ENCODE peak calls at places on chromosomes 13 and 19, in four cellular contexts. I is fibroblast of mammary gland, W is activated gamma-delta T cell, H is HT-29. K is an unnamed sample.
A peak's percentile ranks its signal among the peaks of the same experiment; 100 is the strongest.

GRCh38 chr13:75705395-75705794 is 69.3 kb downstream of the LMO7 start:
- DNase-seq in I (peak; percentile 92), W (no peak), H (peak; percentile 82), K (peak; percentile 15)

GRCh38 chr19:2974342-2974932 is 2.9 kb upstream of the TLE6 start:
- DNase-seq in I (peak; percentile 36), W (no peak), H (no peak), K (no peak)

GRCh38 chr13:57877596-57877995 is 246.1 kb downstream of the PCDH17 start:
- DNase-seq in I (no peak), W (no peak), H (no peak), K (no peak)

GRCh38 chr19:50402544-50403301 is 16.0 kb upstream of the SPIB start:
- DNase-seq in I (no peak), W (no peak), H (no peak), K (no peak)

GRCh38 chr13:98622926-98623325 is 46.0 kb upstream of the STK24 start:
- DNase-seq in I (no peak), W (no peak), H (no peak), K (no peak)

GRCh38 chr13:43316997-43317396 is 293.6 kb downstream of the DNAJC15 start:
- DNase-seq in I (peak; percentile 68), W (no peak), H (no peak), K (no peak)

GRCh38 chr19:5091576-5092215 is 122.8 kb downstream of the KDM4B start:
- DNase-seq in I (peak; percentile 20), W (no peak), H (no peak), K (no peak)

GRCh38 chr19:52897149-52897935 is at the start of gene ZNF320:
- DNase-seq in I (peak; percentile 91), W (peak; percentile 71), H (peak; percentile 99), K (peak; percentile 90)

GRCh38 chr19:1392939-1393530 is 8.3 kb downstream of the GAMT start:
- DNase-seq in I (no peak), W (no peak), H (no peak), K (no peak)

GRCh38 chr13:91398413-91399188 is at the start of gene GPC5:
- DNase-seq in I (peak; percentile 43), W (peak; percentile 72), H (peak; percentile 55), K (peak; percentile 50)

GRCh38 chr13:77521595-77522367 is 13.7 kb upstream of the SCEL start:
- DNase-seq in I (peak; percentile 37), W (no peak), H (peak; percentile 86), K (peak; percentile 33)

GRCh38 chr19:48925240-48925843 is 8.2 kb upstream of the DHDH start:
- DNase-seq in I (peak; percentile 94), W (no peak), H (no peak), K (peak; percentile 84)

GRCh38 chr13:113658836-113659235 is 838 bp upstream of the ATP4B start:
- DNase-seq in I (no peak), W (no peak), H (no peak), K (no peak)

GRCh38 chr19:16952046-16952445 is 63.2 kb downstream of the F2RL3 start:
- DNase-seq in I (no peak), W (no peak), H (no peak), K (no peak)

GRCh38 chr19:12936582-12936981 is 1.8 kb upstream of the CALR start:
- DNase-seq in I (no peak), W (no peak), H (no peak), K (no peak)

GRCh38 chr13:44230071-44230470 is 143.6 kb upstream of the SERP2 start:
- DNase-seq in I (no peak), W (no peak), H (no peak), K (no peak)

GRCh38 chr13:27954406-27954851 is 14.7 kb downstream of the CDX2 start:
- DNase-seq in I (no peak), W (no peak), H (no peak), K (no peak)

GRCh38 chr13:75550159-75550567 is 572 bp downstream of the UCHL3 start:
- DNase-seq in I (peak; percentile 77), W (no peak), H (peak; percentile 82), K (peak; percentile 45)

GRCh38 chr13:107200491-107200890 is 632.6 kb upstream of the ARGLU1 start:
- DNase-seq in I (no peak), W (no peak), H (no peak), K (no peak)

GRCh38 chr19:42965204-42965603 is 28.2 kb upstream of the PSG7 start:
- DNase-seq in I (peak; percentile 50), W (no peak), H (no peak), K (no peak)

GRCh38 chr19:28932446-28932845 is 280.5 kb downstream of the UQCRFS1 start:
- DNase-seq in I (no peak), W (no peak), H (no peak), K (no peak)

GRCh38 chr19:45782820-45783785 is 813 bp upstream of the DMPK start:
- DNase-seq in I (peak; percentile 71), W (no peak), H (no peak), K (no peak)

GRCh38 chr19:13499682-13500081 is 6.6 kb downstream of the CACNA1A start:
- DNase-seq in I (no peak), W (no peak), H (no peak), K (no peak)

GRCh38 chr13:27617801-27618411 is 2.4 kb downstream of the LNX2 start:
- DNase-seq in I (no peak), W (no peak), H (peak; percentile 29), K (no peak)

GRCh38 chr19:50500753-50501151 is 10.2 kb downstream of the JOSD2 start:
- DNase-seq in I (no peak), W (no peak), H (no peak), K (no peak)

GRCh38 chr13:44605711-44606110 is 29.6 kb upstream of the TSC22D1 start:
- DNase-seq in I (no peak), W (no peak), H (no peak), K (no peak)

GRCh38 chr19:1853295-1854031 is 5.2 kb upstream of the REXO1 start:
- DNase-seq in I (peak; percentile 76), W (peak; percentile 65), H (peak; percentile 73), K (peak; percentile 63)

GRCh38 chr19:11418518-11419506 is at the start of gene RGL3:
- DNase-seq in I (no peak), W (no peak), H (peak; percentile 50), K (peak; percentile 42)

GRCh38 chr19:55041627-55042343 is 3.7 kb upstream of the GP6 start:
- DNase-seq in I (no peak), W (no peak), H (no peak), K (no peak)

GRCh38 chr19:1104452-1105216 is 840 bp downstream of the GPX4 start:
- DNase-seq in I (peak; percentile 76), W (peak; percentile 78), H (peak; percentile 71), K (peak; percentile 63)